ENCODE peak calls at places on chromosomes 12 and 14, in six cellular contexts. P, W, C, X, Q and F are unnamed samples.

GRCh38 chr12:132244724-132245295 is 84.6 kb downstream of the GALNT9 start:
- DNase-seq in W (no peak), P (no peak), C (no peak), X (no peak), Q (no peak), F (no peak)

GRCh38 chr12:6326316-6326959 is 15.4 kb downstream of the TNFRSF1A start:
- DNase-seq in C (no peak), Q (peak), X (no peak), W (peak), P (peak), F (peak)

GRCh38 chr12:131511803-131512564 is 198.9 kb upstream of the SFSWAP start:
- DNase-seq in P (no peak), W (no peak), X (no peak), C (no peak), Q (no peak), F (no peak)

GRCh38 chr12:89211456-89211855 is 140.8 kb downstream of the DUSP6 start:
- DNase-seq in W (no peak), Q (peak), P (peak), X (no peak), C (no peak), F (no peak)

GRCh38 chr14:74712499-74713394 is at the start of the genes AREL1 and FCF1:
- DNase-seq in Q (peak), P (peak), C (peak), X (peak), W (peak), F (peak)

GRCh38 chr12:31589896-31590729 is 823 bp downstream of the DENND5B start:
- DNase-seq in P (peak), C (no peak), Q (peak), X (peak), W (peak), F (peak)

GRCh38 chr14:68576496-68577244 is 216.2 kb downstream of the ZFP36L1 start:
- DNase-seq in Q (peak), X (peak), C (no peak), W (no peak), P (peak), F (peak)

GRCh38 chr14:93239869-93240677 is 33.0 kb downstream of the UBR7 start:
- DNase-seq in W (no peak), P (peak), X (peak), C (no peak), Q (peak), F (peak)

GRCh38 chr14:25298238-25298637 is 248.3 kb upstream of the STXBP6 start:
- DNase-seq in C (no peak), W (no peak), X (no peak), Q (no peak), P (no peak), F (no peak)

GRCh38 chr12:16076553-16076952 is 165.4 kb downstream of the DERA start:
- DNase-seq in Q (peak), P (peak), W (no peak), X (no peak), C (no peak), F (peak)

GRCh38 chr12:42524716-42525115 is 64.8 kb downstream of the PRICKLE1 start:
- DNase-seq in C (no peak), Q (no peak), W (no peak), X (no peak), P (no peak), F (no peak)

GRCh38 chr14:94775875-94776217 is 5.9 kb upstream of the GSC start:
- DNase-seq in X (no peak), W (no peak), P (no peak), C (no peak), Q (peak), F (peak)

GRCh38 chr12:63440063-63440462 is 228.2 kb downstream of the DPY19L2 start:
- DNase-seq in X (no peak), W (no peak), C (no peak), P (no peak), Q (no peak), F (peak)

GRCh38 chr12:6866920-6867406 is 368 bp upstream of the TPI1 start:
- DNase-seq in P (no peak), Q (no peak), X (no peak), W (peak), C (no peak), F (no peak)

GRCh38 chr14:102592969-102593840 is 756 bp downstream of the RCOR1 start:
- DNase-seq in C (peak), W (peak), X (no peak), P (peak), Q (peak), F (peak)

GRCh38 chr12:113762155-113762848 is 203.8 kb downstream of the RBM19 start:
- DNase-seq in C (no peak), W (no peak), P (no peak), Q (no peak), X (no peak), F (no peak)

GRCh38 chr14:36901846-36902245 is 240.2 kb downstream of the PAX9 start:
- DNase-seq in C (no peak), X (no peak), P (peak), Q (peak), W (no peak), F (no peak)

GRCh38 chr12:98646165-98646764 is 1.2 kb downstream of the APAF1 start:
- DNase-seq in P (peak), Q (peak), W (no peak), C (no peak), X (no peak), F (peak)

GRCh38 chr12:16669756-16670155 is 63.8 kb upstream of the LMO3 start:
- DNase-seq in C (no peak), P (no peak), W (no peak), X (no peak), Q (no peak), F (no peak)

GRCh38 chr12:114684870-114685273 is 897 bp upstream of the TBX3 start:
- DNase-seq in Q (no peak), P (no peak), W (no peak), C (no peak), X (no peak), F (no peak)

GRCh38 chr14:55899531-55899930 is 218.7 kb upstream of the PELI2 start:
- DNase-seq in P (peak), W (no peak), Q (no peak), X (no peak), C (no peak), F (no peak)

GRCh38 chr14:96167224-96168148 is 37.2 kb upstream of the BDKRB2 start:
- DNase-seq in W (no peak), C (no peak), Q (peak), X (peak), P (peak), F (peak)

GRCh38 chr12:75986001-75986739 is 45.4 kb downstream of the PHLDA1 start:
- DNase-seq in X (no peak), Q (no peak), C (no peak), W (no peak), P (no peak), F (peak)

GRCh38 chr12:116525418-116526001 is 33.7 kb upstream of the MAP1LC3B2 start:
- DNase-seq in W (peak), C (no peak), Q (peak), P (peak), X (no peak), F (peak)

GRCh38 chr14:55974046-55974582 is 144.1 kb upstream of the PELI2 start:
- DNase-seq in X (no peak), C (no peak), P (no peak), Q (no peak), W (peak), F (peak)

GRCh38 chr14:77151918-77152588 is 10.5 kb upstream of the ZDHHC22 start:
- DNase-seq in Q (peak), C (no peak), X (no peak), P (peak), W (no peak), F (peak)

GRCh38 chr14:77064535-77065178 is 33.4 kb upstream of the CIPC start:
- DNase-seq in P (no peak), W (no peak), Q (no peak), X (no peak), C (no peak), F (no peak)

GRCh38 chr12:121918679-121919038 is 267 bp downstream of the CFAP251 start:
- DNase-seq in P (no peak), X (no peak), W (no peak), C (no peak), Q (no peak), F (no peak)

GRCh38 chr14:103001651-103002396 is 55.5 kb downstream of the CDC42BPB start:
- DNase-seq in Q (no peak), C (no peak), P (no peak), W (no peak), X (no peak), F (no peak)

GRCh38 chr14:28653521-28653920 is 113.1 kb upstream of the FOXG1 start:
- DNase-seq in Q (peak), X (no peak), C (no peak), W (no peak), P (no peak), F (no peak)